ENCODE peak calls at places on chromosomes 4 and X, in six cellular contexts. F, X, G, W, S and V are unnamed samples.
A peak's percentile ranks its signal among the peaks of the same experiment; 100 is the strongest.

GRCh38 chr4:28772066-28772465 is 1911.4 kb downstream of the STIM2 start:
- DNase-seq in W (no peak), F (no peak), G (peak; percentile 21), X (no peak), S (no peak), V (peak; percentile 82)

GRCh38 chr4:56648245-56649151 is 32.6 kb downstream of the HOPX start:
- DNase-seq in S (no peak), F (no peak), G (no peak), W (no peak), X (no peak), V (no peak)

GRCh38 chr4:24924309-24924781 is 11.5 kb upstream of the CCDC149 start:
- DNase-seq in X (no peak), G (peak; percentile 96), S (no peak), F (no peak), W (no peak), V (peak; percentile 98)

GRCh38 chr4:125346616-125347015 is 31.9 kb downstream of the FAT4 start:
- DNase-seq in G (no peak), X (no peak), F (no peak), W (no peak), S (no peak), V (no peak)

GRCh38 chr4:54155936-54156335 is 56.0 kb downstream of the GSX2 start:
- DNase-seq in F (no peak), G (no peak), X (no peak), S (no peak), W (no peak), V (peak; percentile 20)

GRCh38 chrX:134144231-134144630 is 92.8 kb upstream of the CCDC160 start:
- DNase-seq in F (no peak), X (no peak), S (no peak), W (no peak), G (no peak), V (peak; percentile 1)

GRCh38 chr4:172245493-172245892 is 432.3 kb downstream of the GALNTL6 start:
- DNase-seq in S (no peak), F (no peak), X (no peak), W (no peak), G (no peak), V (no peak)

GRCh38 chr4:24594887-24595286 is 10.5 kb upstream of the DHX15 start:
- DNase-seq in X (no peak), S (no peak), G (no peak), W (no peak), F (no peak), V (peak; percentile 40)

GRCh38 chrX:123610915-123611314 is 121.9 kb downstream of the THOC2 start:
- DNase-seq in G (no peak), W (no peak), F (no peak), S (no peak), X (no peak), V (no peak)

GRCh38 chr4:166839615-166840251 is 394.6 kb downstream of the SPOCK3 start:
- DNase-seq in G (no peak), X (no peak), S (no peak), W (no peak), F (no peak), V (no peak)

GRCh38 chr4:110075083-110075738 is 123.2 kb downstream of the ELOVL6 start:
- DNase-seq in G (no peak), X (no peak), W (no peak), F (no peak), S (no peak), V (no peak)

GRCh38 chr4:182788197-182788596 is 129.0 kb downstream of the DCTD start:
- DNase-seq in S (no peak), G (no peak), W (no peak), X (no peak), F (no peak), V (no peak)

GRCh38 chr4:98027827-98028226 is 115.4 kb downstream of the STPG2 start:
- DNase-seq in G (no peak), S (no peak), X (no peak), F (no peak), W (no peak), V (no peak)

GRCh38 chr4:48341776-48342558 is 638 bp downstream of the SLAIN2 start:
- DNase-seq in W (peak; percentile 58), G (no peak), X (peak; percentile 81), S (peak; percentile 55), F (peak; percentile 68), V (no peak)

GRCh38 chrX:150897371-150898319 is 823 bp downstream of the CD99L2 start:
- DNase-seq in S (peak; percentile 37), F (peak; percentile 17), G (no peak), W (peak; percentile 35), X (peak; percentile 23), V (peak; percentile 22)

GRCh38 chr4:531076-531475 is 32.1 kb downstream of the PIGG start:
- DNase-seq in G (no peak), F (no peak), W (no peak), S (no peak), X (no peak), V (no peak)

GRCh38 chrX:80335062-80335830 is 85.0 kb upstream of the TENT5D start:
- DNase-seq in G (no peak), W (peak; percentile 64), F (peak; percentile 70), X (no peak), S (peak; percentile 65), V (peak; percentile 39)

GRCh38 chr4:72468904-72469502 is 100.0 kb downstream of the ADAMTS3 start:
- DNase-seq in G (no peak), X (no peak), F (no peak), S (no peak), W (no peak), V (peak; percentile 61)

GRCh38 chrX:99172958-99173357 is 1237.1 kb downstream of the PCDH19 start:
- DNase-seq in X (no peak), W (no peak), S (no peak), G (no peak), F (peak; percentile 2), V (no peak)

GRCh38 chr4:53068755-53069154 is 206.6 kb downstream of the RASL11B start:
- DNase-seq in S (no peak), X (no peak), G (no peak), F (no peak), W (no peak), V (peak; percentile 39)

GRCh38 chrX:147476008-147476407 is 435.7 kb upstream of the FMR1 start:
- DNase-seq in S (no peak), G (no peak), X (peak; percentile 6), F (peak; percentile 37), W (peak; percentile 7), V (no peak)

GRCh38 chr4:123361195-123361861 is 35.3 kb upstream of the SPRY1 start:
- DNase-seq in S (no peak), F (no peak), X (no peak), G (peak; percentile 79), W (peak; percentile 16), V (peak; percentile 93)

GRCh38 chrX:112746812-112747630 is 67.3 kb upstream of the LHFPL1 start:
- DNase-seq in X (no peak), G (no peak), F (no peak), W (no peak), S (no peak), V (peak; percentile 38)

GRCh38 chr4:39846705-39847104 is 131.0 kb downstream of the PDS5A start:
- DNase-seq in W (no peak), X (no peak), S (no peak), G (no peak), F (no peak), V (no peak)

GRCh38 chr4:19403786-19404185 is 847.9 kb upstream of the SLIT2 start:
- DNase-seq in S (no peak), X (no peak), G (no peak), W (no peak), F (no peak), V (no peak)

GRCh38 chrX:124145749-124146148 is 184.2 kb downstream of the STAG2 start:
- DNase-seq in X (no peak), G (no peak), F (no peak), S (no peak), W (no peak), V (no peak)

GRCh38 chr4:86919824-86920223 is 15.0 kb upstream of the AFF1 start:
- DNase-seq in X (no peak), W (no peak), S (no peak), G (no peak), F (no peak), V (no peak)

GRCh38 chr4:2251795-2252529 is 9.9 kb downstream of the MXD4 start:
- DNase-seq in S (peak; percentile 23), X (no peak), W (peak; percentile 7), F (no peak), G (no peak), V (no peak)

GRCh38 chrX:19846995-19847790 is 40.2 kb downstream of the SH3KBP1 start:
- DNase-seq in F (no peak), S (no peak), W (no peak), X (no peak), G (peak; percentile 70), V (peak; percentile 74)

GRCh38 chr4:78621395-78621794 is 69.8 kb downstream of the ANXA3 start:
- DNase-seq in F (no peak), X (no peak), W (no peak), S (no peak), G (no peak), V (no peak)

GRCh38 chr4:55440786-55441185 is 45.0 kb downstream of the TMEM165 start:
- DNase-seq in G (no peak), X (no peak), W (no peak), S (no peak), F (no peak), V (no peak)

GRCh38 chr4:152784490-152785195 is 4.9 kb downstream of the ARFIP1 start:
- DNase-seq in F (no peak), G (no peak), S (no peak), X (peak; percentile 49), W (peak; percentile 16), V (peak; percentile 71)
- TF ChIP-seq CTCF in F (no peak), G (peak; percentile 28), S (no peak), X (no peak), W (no peak), V (peak; percentile 31)

DNA sequence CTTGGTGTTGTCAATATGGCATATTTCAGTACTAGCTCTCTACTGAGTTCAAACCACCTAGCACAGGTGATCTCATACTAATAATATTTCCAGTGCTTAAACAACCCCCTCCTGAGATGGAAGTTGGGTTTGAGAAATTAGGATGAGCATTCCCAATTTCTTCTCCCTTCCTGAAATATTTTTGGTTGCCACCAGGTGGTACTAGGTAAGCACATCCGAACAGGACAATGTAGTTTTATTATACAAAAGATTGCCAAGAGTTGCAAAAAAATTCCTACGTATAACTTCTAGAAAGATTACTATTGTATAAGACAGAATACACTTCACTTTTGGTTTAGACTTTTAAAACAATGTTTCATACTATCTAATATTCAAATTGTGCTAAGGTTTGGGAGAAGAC is 484.5 kb downstream of the PACRGL start:
- DNase-seq in X (no peak), G (no peak), S (no peak), W (no peak), F (no peak), V (no peak)
- TF ChIP-seq CTCF in X (no peak), G (no peak), S (no peak), W (no peak), F (peak; percentile 44), V (no peak)

DNA sequence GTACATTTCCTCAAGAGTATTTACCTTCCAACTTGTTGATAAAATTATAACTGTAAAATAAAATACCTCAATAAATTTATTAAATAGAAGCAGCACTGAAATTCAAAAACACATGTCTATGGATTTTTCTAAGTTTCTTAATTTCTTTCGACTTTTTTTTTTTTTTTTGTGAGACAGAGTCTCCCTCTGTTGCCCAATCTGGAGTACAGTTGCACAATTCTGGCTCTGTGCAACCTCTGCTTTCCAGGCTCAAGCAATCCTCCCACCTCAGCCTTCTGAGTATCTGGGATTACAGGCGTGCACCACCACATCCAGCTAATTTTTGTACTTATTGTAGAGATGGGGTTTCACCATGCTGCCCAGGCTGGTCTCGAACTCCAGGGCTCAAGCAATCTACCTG is 79.8 kb downstream of the IQCM start:
- DNase-seq in X (no peak), S (no peak), G (no peak), F (no peak), W (no peak), V (peak; percentile 41)
- TF ChIP-seq CTCF in X (no peak), S (no peak), G (no peak), F (no peak), W (no peak), V (no peak)

GRCh38 chr4:33722800-33723511 is 2521.4 kb downstream of the ARAP2 start:
- DNase-seq in S (no peak), F (no peak), X (no peak), W (no peak), G (no peak), V (peak; percentile 68)
- TF ChIP-seq CTCF in S (no peak), F (no peak), X (no peak), W (no peak), G (peak; percentile 39), V (peak; percentile 56)